ENCODE peak calls at places on chromosomes 12 and 14, in five cellular contexts. Q, I, J, R and F are unnamed samples.

GRCh38 chr14:68527329-68527851 is 265.5 kb downstream of the ZFP36L1 start:
- DNase-seq in J (no peak), R (no peak), I (no peak), Q (no peak), F (no peak)

GRCh38 chr14:54348001-54348611 is 48.7 kb upstream of the CDKN3 start:
- DNase-seq in I (peak; percentile 85), J (no peak), Q (no peak), R (no peak), F (peak; percentile 71)

GRCh38 chr12:105933671-105934665 is 204.8 kb downstream of the NUAK1 start:
- DNase-seq in I (no peak), R (no peak), Q (no peak), J (no peak), F (no peak)

GRCh38 chr12:31342314-31342713 is 16.4 kb upstream of the SINHCAF start:
- DNase-seq in J (no peak), I (no peak), Q (no peak), R (no peak), F (no peak)

GRCh38 chr12:26939953-26940352 is 1.7 kb downstream of the FGFR1OP2 start:
- DNase-seq in Q (no peak), R (no peak), I (peak; percentile 17), J (no peak), F (no peak)

GRCh38 chr14:69043007-69043444 is 63.9 kb upstream of the ACTN1 start:
- DNase-seq in I (no peak), J (no peak), R (no peak), Q (no peak), F (no peak)

GRCh38 chr12:26269554-26270284 is 74.3 kb downstream of the SSPN start:
- DNase-seq in I (no peak), R (no peak), J (no peak), Q (no peak), F (no peak)

GRCh38 chr12:116863275-116863767 is 17.9 kb downstream of the HRK start:
- DNase-seq in I (peak; percentile 41), Q (no peak), R (peak; percentile 23), J (no peak), F (no peak)

GRCh38 chr14:75081835-75082234 is 12.4 kb downstream of the ZC2HC1C start:
- DNase-seq in R (no peak), I (no peak), J (no peak), Q (no peak), F (no peak)

GRCh38 chr12:68762691-68763090 is 16.7 kb downstream of the SLC35E3 start:
- DNase-seq in I (no peak), R (no peak), Q (no peak), J (no peak), F (no peak)

GRCh38 chr14:80618751-80619329 is 322.7 kb downstream of the CEP128 start:
- DNase-seq in R (no peak), J (no peak), Q (no peak), I (no peak), F (no peak)

GRCh38 chr12:7090222-7090998 is 1.8 kb downstream of the C1R start:
- DNase-seq in Q (no peak), J (no peak), R (no peak), I (no peak), F (no peak)

GRCh38 chr12:14129601-14130178 is 148.3 kb upstream of the GRIN2B start:
- DNase-seq in J (no peak), R (no peak), Q (no peak), I (no peak), F (peak; percentile 4)

GRCh38 chr12:18363321-18363720 is 102.0 kb downstream of the PIK3C2G start:
- DNase-seq in Q (no peak), I (no peak), J (no peak), R (no peak), F (no peak)

GRCh38 chr12:114238808-114239207 is 167.1 kb downstream of the TBX5 start:
- DNase-seq in I (no peak), J (no peak), Q (no peak), R (no peak), F (no peak)